ENCODE peak calls at places on chromosomes 4 and X, in seven cellular contexts. E is kidney epithelial cell; Z is NCI-H510A; I is fibroblast of the aortic adventitia; X is SHP77; H is mesendoderm; B is activated T-helper 9 cell treated with anti-CD3 and anti-CD28 coated beads, Interleukin-2, amount 50 U/mL, for 16 hours. V is an unnamed sample.

GRCh38 chr4:89753601-89754066 is 83.3 kb downstream of the SNCA start:
- DNase-seq in X (no peak), H (peak), E (peak), I (peak), Z (no peak), B (no peak), V (peak)

GRCh38 chr4:124631760-124632159 is 80.8 kb downstream of the ANKRD50 start:
- DNase-seq in B (no peak), E (peak), H (peak), Z (no peak), I (peak), X (no peak), V (peak)

GRCh38 chrX:68920541-68920940 is 91.7 kb downstream of the EFNB1 start:
- DNase-seq in Z (no peak), E (no peak), B (no peak), X (no peak), H (no peak), I (peak), V (no peak)

GRCh38 chrX:12910851-12911461 is 4.5 kb downstream of the TLR8 start:
- DNase-seq in Z (no peak), E (no peak), I (no peak), B (no peak), H (no peak), X (no peak), V (no peak)

GRCh38 chr4:149409186-149410056 is 406.2 kb downstream of the IQCM start:
- DNase-seq in E (peak), X (no peak), Z (no peak), H (no peak), B (no peak), I (peak), V (peak)

GRCh38 chrX:53483838-53484420 is 49.8 kb upstream of the HSD17B10 start:
- DNase-seq in B (no peak), X (no peak), I (peak), H (no peak), E (no peak), Z (no peak), V (peak)

GRCh38 chr4:121307441-121308327 is 73.1 kb downstream of the QRFPR start:
- DNase-seq in Z (no peak), X (peak), E (peak), B (no peak), H (peak), I (peak), V (peak)

GRCh38 chr4:146255463-146255862 is 41.1 kb downstream of the REELD1 start:
- DNase-seq in Z (no peak), H (no peak), I (peak), B (no peak), E (no peak), X (no peak), V (peak)

GRCh38 chrX:48956728-48957414 is 536 bp downstream of the OTUD5 start:
- DNase-seq in I (no peak), H (no peak), X (no peak), B (peak), E (no peak), Z (no peak), V (no peak)

GRCh38 chr4:139419388-139419914 is 34.5 kb upstream of the RAB33B start:
- DNase-seq in B (no peak), Z (no peak), I (peak), E (peak), X (peak), H (no peak), V (peak)

GRCh38 chr4:158787718-158788441 is 19.1 kb downstream of the FNIP2 start:
- DNase-seq in E (no peak), B (no peak), X (no peak), Z (no peak), H (no peak), I (peak), V (no peak)

GRCh38 chrX:25858273-25858880 is 279.8 kb upstream of the MAGEB18 start:
- DNase-seq in H (peak), X (no peak), Z (no peak), I (peak), B (no peak), E (peak), V (no peak)

GRCh38 chrX:122625239-122625638 is 558.8 kb upstream of the GRIA3 start:
- DNase-seq in Z (no peak), H (no peak), E (no peak), I (no peak), X (no peak), B (no peak), V (no peak)

GRCh38 chr4:6281436-6282144 is 11.9 kb downstream of the WFS1 start:
- DNase-seq in Z (no peak), I (no peak), X (no peak), H (no peak), B (no peak), E (no peak), V (no peak)

GRCh38 chr4:184907216-184907615 is 81.4 kb upstream of the ACSL1 start:
- DNase-seq in Z (no peak), E (no peak), B (no peak), X (no peak), H (no peak), I (peak), V (no peak)

GRCh38 chr4:106875340-106875739 is 160.8 kb downstream of the DKK2 start:
- DNase-seq in X (no peak), E (no peak), H (peak), Z (no peak), B (no peak), I (no peak), V (no peak)

GRCh38 chr4:955161-955921 is 18.0 kb downstream of the DGKQ start:
- DNase-seq in Z (no peak), B (no peak), E (no peak), X (no peak), I (no peak), H (no peak), V (no peak)

GRCh38 chrX:39726810-39727209 is 370.9 kb downstream of the BCOR start:
- DNase-seq in B (no peak), E (no peak), H (peak), X (peak), Z (peak), I (peak), V (peak)

GRCh38 chrX:120463241-120463640 is 5.9 kb downstream of the LAMP2 start:
- DNase-seq in X (no peak), E (no peak), B (no peak), Z (no peak), H (no peak), I (peak), V (peak)

GRCh38 chr4:137651128-137651527 is 118.8 kb upstream of the PCDH18 start:
- DNase-seq in I (no peak), H (no peak), Z (no peak), B (no peak), E (peak), X (no peak), V (peak)

GRCh38 chr4:69147334-69147733 is 51.1 kb downstream of the UGT2B7 start:
- DNase-seq in H (no peak), E (no peak), I (no peak), B (no peak), X (peak), Z (no peak), V (no peak)

GRCh38 chrX:11367609-11368430 is 74.6 kb downstream of the AMELX start:
- DNase-seq in B (no peak), E (no peak), H (no peak), Z (no peak), X (no peak), I (no peak), V (peak)